ENCODE peak calls at places on chromosomes 11 and 22, in nine cellular contexts. D, T, A, S, E, G, I, Z and J are unnamed samples.

GRCh38 chr22:39197578-39197977 is 45.1 kb upstream of the CBX7 start:
- DNase-seq in Z (no peak), T (peak), I (no peak), E (no peak), D (no peak), A (no peak), G (no peak), S (no peak), J (no peak)

GRCh38 chr11:18243783-18244362 is 4.6 kb downstream of the SAA2 start:
- DNase-seq in S (no peak), T (no peak), I (peak), A (peak), G (peak), D (peak), E (peak), Z (peak), J (peak)

GRCh38 chr11:108751444-108751843 is 86.6 kb downstream of the DDX10 start:
- DNase-seq in E (no peak), D (no peak), Z (no peak), I (no peak), T (no peak), S (no peak), A (no peak), G (no peak), J (no peak)

GRCh38 chr22:46003271-46004091 is 26.5 kb upstream of the WNT7B start:
- DNase-seq in D (no peak), A (no peak), S (no peak), T (peak), Z (no peak), G (no peak), E (no peak), I (no peak), J (no peak)

GRCh38 chr11:9760180-9760550 is 96.3 kb downstream of the SWAP70 start:
- DNase-seq in Z (no peak), D (peak), I (peak), A (peak), G (no peak), S (peak), T (peak), E (no peak), J (no peak)

GRCh38 chr22:48137640-48138039 is 1375.2 kb downstream of the TBC1D22A start:
- DNase-seq in E (no peak), S (no peak), G (no peak), Z (no peak), I (no peak), T (no peak), A (no peak), D (no peak), J (no peak)

GRCh38 chr11:110096369-110096976 is 3.3 kb downstream of the ZC3H12C start:
- DNase-seq in T (no peak), G (no peak), Z (no peak), D (no peak), E (no peak), I (no peak), A (no peak), S (no peak), J (no peak)

GRCh38 chr11:128318856-128319474 is 268.4 kb downstream of the ETS1 start:
- DNase-seq in E (no peak), S (no peak), G (no peak), T (no peak), I (no peak), D (no peak), Z (no peak), A (peak), J (no peak)

GRCh38 chr22:30867746-30868662 is 100.6 kb downstream of the MORC2 start:
- DNase-seq in I (no peak), T (no peak), D (peak), E (no peak), Z (no peak), G (no peak), S (no peak), A (no peak), J (no peak)

GRCh38 chr22:31538815-31539214 is 42.5 kb downstream of the SFI1 start:
- DNase-seq in D (no peak), I (no peak), S (no peak), E (no peak), Z (no peak), T (no peak), A (no peak), G (no peak), J (no peak)

GRCh38 chr11:45435706-45436105 is 149.6 kb upstream of the SYT13 start:
- DNase-seq in D (no peak), T (no peak), E (no peak), G (no peak), S (no peak), Z (no peak), A (no peak), I (no peak), J (no peak)

GRCh38 chr22:39556970-39557811 is 13.4 kb upstream of the CACNA1I start:
- DNase-seq in E (peak), T (no peak), S (no peak), Z (no peak), A (peak), G (no peak), I (peak), D (no peak), J (peak)

GRCh38 chr22:25383892-25384291 is 164.5 kb downstream of the CRYBB2 start:
- DNase-seq in A (no peak), I (no peak), T (no peak), S (no peak), E (no peak), G (no peak), D (no peak), Z (no peak), J (no peak)

GRCh38 chr11:27433742-27434141 is 38.8 kb downstream of the LGR4 start:
- DNase-seq in A (no peak), D (no peak), S (no peak), I (no peak), E (no peak), G (no peak), Z (no peak), T (no peak), J (no peak)

GRCh38 chr22:32539631-32540449 is 65.2 kb downstream of the FBXO7 start:
- DNase-seq in S (no peak), I (peak), G (no peak), E (no peak), T (peak), D (no peak), Z (no peak), A (no peak), J (no peak)

GRCh38 chr11:93123351-93123898 is 74.4 kb downstream of the SLC36A4 start:
- DNase-seq in D (no peak), A (peak), E (no peak), Z (no peak), I (peak), T (peak), G (no peak), S (no peak), J (no peak)

GRCh38 chr11:69007978-69008381 is 5.1 kb downstream of the MRGPRF start:
- DNase-seq in Z (no peak), S (no peak), I (no peak), E (no peak), T (no peak), D (no peak), G (no peak), A (peak), J (no peak)

GRCh38 chr11:44327730-44328691 is 18.1 kb upstream of the ALX4 start:
- DNase-seq in A (no peak), E (no peak), D (no peak), I (no peak), G (no peak), Z (no peak), T (no peak), S (no peak), J (no peak)

GRCh38 chr11:13963949-13964770 is 1.6 kb downstream of the SPON1 start:
- DNase-seq in I (no peak), S (no peak), T (peak), A (no peak), D (no peak), E (peak), G (no peak), Z (no peak), J (no peak)

GRCh38 chr11:92227954-92228935 is 3.6 kb downstream of the FAT3 start:
- DNase-seq in Z (no peak), I (no peak), A (no peak), D (peak), G (no peak), T (no peak), E (peak), S (no peak), J (no peak)

GRCh38 chr11:69131644-69132300 is 24.0 kb upstream of the SMIM38 start:
- DNase-seq in A (peak), Z (peak), S (no peak), T (peak), G (peak), I (peak), E (peak), D (peak), J (peak)

GRCh38 chr11:132782102-132782501 is 750.2 kb downstream of the OPCML start:
- DNase-seq in Z (no peak), T (no peak), E (no peak), I (no peak), A (no peak), D (no peak), S (no peak), G (no peak), J (no peak)

GRCh38 chr11:26229270-26229669 is 102.7 kb upstream of the ANO3 start:
- DNase-seq in E (no peak), T (no peak), S (no peak), Z (no peak), D (no peak), A (peak), G (no peak), I (no peak), J (no peak)

GRCh38 chr22:35719212-35719869 is 1.7 kb downstream of the APOL5 start:
- DNase-seq in I (no peak), Z (no peak), T (no peak), S (no peak), D (no peak), E (no peak), G (no peak), A (no peak), J (no peak)

GRCh38 chr11:35681181-35681767 is 18.7 kb downstream of the TRIM44 start:
- DNase-seq in E (no peak), D (no peak), S (no peak), A (no peak), I (no peak), T (no peak), Z (no peak), G (no peak), J (no peak)

GRCh38 chr22:36955691-36956090 is 42.3 kb downstream of the CSF2RB start:
- DNase-seq in Z (no peak), I (no peak), E (no peak), G (no peak), T (no peak), D (no peak), A (no peak), S (no peak), J (no peak)

GRCh38 chr11:64358907-64359711 is at the start of gene RPS6KA4:
- DNase-seq in G (peak), Z (no peak), E (peak), D (peak), A (peak), S (no peak), T (peak), I (peak), J (no peak)

GRCh38 chr11:107857550-107858216 is 904 bp downstream of the SLC35F2 start:
- DNase-seq in Z (peak), S (no peak), I (no peak), A (peak), D (no peak), G (no peak), T (no peak), E (no peak), J (peak)

GRCh38 chr11:18358646-18359045 is 35.7 kb upstream of the LDHA start:
- DNase-seq in G (no peak), Z (no peak), T (no peak), A (no peak), I (no peak), S (no peak), E (no peak), D (no peak), J (no peak)

GRCh38 chr11:93740031-93740801 is 1.1 kb downstream of the TAF1D start:
- DNase-seq in A (peak), T (no peak), G (no peak), E (peak), I (peak), S (no peak), Z (no peak), D (no peak), J (peak)

GRCh38 chr11:60251485-60252207 is 8.7 kb upstream of the MS4A4E start:
- DNase-seq in I (peak), T (no peak), A (no peak), D (no peak), S (no peak), G (peak), E (peak), Z (peak), J (no peak)

GRCh38 chr11:61910473-61911123 is 6.8 kb downstream of the RAB3IL1 start:
- DNase-seq in A (no peak), Z (no peak), I (no peak), G (no peak), E (no peak), D (peak), S (no peak), T (no peak), J (no peak)

GRCh38 chr22:48242461-48242864 is 1480.0 kb downstream of the TBC1D22A start:
- DNase-seq in A (no peak), Z (no peak), T (no peak), S (no peak), D (no peak), E (no peak), I (no peak), G (no peak), J (no peak)

GRCh38 chr11:86726118-86726748 is 53.8 kb upstream of the ME3 start:
- DNase-seq in I (no peak), G (no peak), D (no peak), T (no peak), Z (no peak), E (no peak), A (peak), S (no peak), J (no peak)

DNA sequence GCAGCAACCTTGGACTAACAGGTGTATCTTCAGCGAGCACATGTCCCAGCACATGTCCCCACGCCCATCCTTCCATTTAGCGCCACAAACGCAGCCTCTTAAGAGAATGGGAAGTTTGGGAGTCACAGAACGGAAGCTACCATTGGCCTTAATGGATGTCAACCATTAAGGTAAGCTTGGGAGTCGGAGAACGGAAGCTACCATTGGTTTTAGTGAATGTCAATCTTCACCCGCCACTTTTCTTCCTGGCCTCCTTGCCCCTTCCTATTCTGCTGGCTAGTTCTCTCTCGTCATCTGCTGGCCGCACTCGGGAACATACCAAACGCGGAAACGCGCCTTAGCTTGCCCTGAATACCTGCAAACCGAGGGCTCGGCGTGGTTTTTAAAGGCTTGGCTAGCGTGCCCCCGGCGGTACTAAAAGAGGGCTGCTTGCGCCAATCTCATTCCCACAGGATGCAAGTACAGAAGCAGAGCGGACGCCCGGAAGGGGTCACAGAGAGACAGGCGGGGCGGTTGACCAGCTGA is 24.3 kb downstream of the GLYATL1 start:
- DNase-seq in I (peak), Z (no peak), S (no peak), G (peak), T (no peak), A (peak), D (no peak), E (peak), J (peak)
- H3K4me3 ChIP-seq in I (no peak), Z (no peak), S (no peak), G (no peak), T (peak), A (peak), D (no peak), E (peak), J (no peak)

GRCh38 chr11:57713849-57714248 is 1.5 kb downstream of the TMX2 start:
- DNase-seq in T (no peak), A (no peak), E (no peak), I (no peak), G (no peak), Z (no peak), D (no peak), S (no peak), J (no peak)
- H3K27ac ChIP-seq in T (no peak), A (no peak), E (no peak), I (no peak), G (no peak), Z (peak), D (no peak), S (no peak), J (no peak)

GRCh38 chr11:73334244-73335203 is 26.4 kb downstream of the ARHGEF17 start:
- DNase-seq in I (peak), S (peak), T (peak), Z (no peak), G (no peak), E (peak), A (peak), D (peak), J (no peak)
- H3K4me3 ChIP-seq in I (no peak), S (peak), T (peak), Z (no peak), G (no peak), E (no peak), A (no peak), D (peak), J (no peak)

GRCh38 chr22:42747701-42748513 is 27.2 kb upstream of the A4GALT start:
- DNase-seq in S (no peak), A (peak), Z (no peak), T (peak), D (no peak), I (no peak), E (peak), G (no peak), J (no peak)
- H3K27ac ChIP-seq in S (peak), A (peak), Z (no peak), T (peak), D (no peak), I (peak), E (no peak), G (no peak), J (no peak)

GRCh38 chr22:24339452-24339747 is 68.8 kb downstream of the SPECC1L start:
- DNase-seq in A (no peak), D (no peak), S (no peak), E (no peak), I (no peak), Z (no peak), T (no peak), G (no peak), J (no peak)
- H3K4me3 ChIP-seq in A (no peak), D (no peak), S (no peak), E (no peak), I (no peak), Z (no peak), T (no peak), G (no peak), J (no peak)

DNA sequence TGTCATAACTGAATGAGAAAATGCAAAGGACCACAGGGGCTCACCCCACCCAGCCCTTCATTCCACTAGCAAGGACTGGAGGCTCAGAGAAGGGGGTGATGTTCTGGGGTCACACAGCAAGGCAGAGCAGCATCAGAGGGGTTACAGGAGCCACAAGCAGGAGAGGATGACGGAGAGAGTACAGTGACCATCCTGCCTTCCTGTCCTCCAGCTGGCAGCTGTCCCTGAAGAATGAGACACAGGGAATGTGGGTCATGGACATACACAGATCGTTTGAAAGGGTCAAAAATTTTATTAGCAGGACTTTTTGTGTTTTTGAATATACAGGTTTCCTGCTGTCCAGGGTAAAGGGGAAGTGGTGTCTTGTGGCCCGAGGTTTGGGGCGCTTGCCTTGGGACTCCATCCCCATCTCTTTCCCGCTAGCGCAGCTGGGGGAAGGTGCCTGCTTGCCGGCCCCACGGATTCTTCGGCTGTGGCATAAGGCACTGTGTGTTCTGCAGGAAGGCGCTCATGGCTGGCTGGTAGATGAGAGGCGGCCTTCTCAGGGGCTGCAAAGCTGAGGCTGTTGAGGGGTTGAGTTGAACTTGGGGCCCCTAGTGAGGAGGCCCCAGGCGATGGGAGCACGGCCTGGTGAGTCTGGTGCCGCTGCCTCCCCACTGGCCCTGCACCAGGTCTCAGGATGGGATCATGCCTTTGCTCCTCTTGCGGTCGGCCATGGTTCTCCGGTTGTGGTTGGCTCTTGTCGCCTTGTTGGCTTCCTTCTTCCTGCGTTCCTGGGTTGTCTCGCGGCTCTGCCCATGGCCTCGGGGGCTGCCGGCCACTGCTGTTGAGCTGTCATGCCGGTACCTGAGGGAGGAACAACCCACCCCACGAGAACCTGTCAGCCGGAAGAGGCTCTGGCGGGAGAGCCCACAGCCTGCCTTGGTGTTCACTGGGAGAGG is 21.4 kb downstream of the UQCR10 start:
- DNase-seq in S (no peak), T (no peak), I (peak), D (no peak), E (no peak), Z (no peak), G (no peak), A (no peak), J (no peak)
- H3K27ac ChIP-seq in S (no peak), T (no peak), I (peak), D (no peak), E (no peak), Z (no peak), G (no peak), A (no peak), J (no peak)

GRCh38 chr11:119363081-119363861 is 16.8 kb upstream of the MFRP start:
- DNase-seq in D (no peak), Z (no peak), I (peak), G (no peak), E (no peak), T (no peak), A (no peak), S (no peak), J (no peak)
- H3K4me3 ChIP-seq in D (peak), Z (peak), I (no peak), G (peak), E (peak), T (peak), A (no peak), S (peak), J (peak)

DNA sequence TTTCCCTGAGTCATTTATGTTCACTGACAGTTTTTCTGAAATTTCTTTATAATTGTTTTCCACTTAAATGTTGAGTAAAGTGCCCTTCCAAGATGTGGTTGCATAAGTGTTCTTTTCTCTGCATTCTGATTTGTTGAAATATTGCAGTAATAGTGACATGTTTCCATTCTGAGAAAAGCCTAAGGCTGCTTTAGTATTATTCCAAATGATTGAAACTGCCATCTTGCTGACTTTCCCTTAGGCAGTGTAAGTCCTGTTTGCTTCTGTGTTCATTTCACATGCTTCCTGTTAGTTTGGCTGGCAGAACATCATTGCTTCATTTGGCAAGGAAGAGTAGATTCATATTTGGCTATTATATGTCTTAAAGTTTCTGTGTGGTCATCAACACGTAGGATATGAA is 146.5 kb downstream of the ELP4 start:
- DNase-seq in G (no peak), T (no peak), D (no peak), I (no peak), Z (no peak), A (peak), E (no peak), S (no peak), J (no peak)
- H3K27ac ChIP-seq in G (no peak), T (no peak), D (no peak), I (no peak), Z (no peak), A (no peak), E (peak), S (no peak), J (no peak)

GRCh38 chr11:47948137-47948536 is 32.2 kb upstream of the PTPRJ start:
- DNase-seq in I (no peak), S (no peak), T (no peak), A (no peak), D (no peak), Z (no peak), E (no peak), G (no peak), J (no peak)

GRCh38 chr11:47943721-47944554 is 36.4 kb upstream of the PTPRJ start:
- DNase-seq in D (no peak), T (no peak), I (no peak), G (peak), Z (no peak), S (no peak), E (peak), A (no peak), J (no peak)

GRCh38 chr11:47941907-47942558 is 38.3 kb upstream of the PTPRJ start:
- DNase-seq in D (no peak), G (no peak), E (peak), Z (no peak), S (no peak), T (no peak), I (peak), A (no peak), J (no peak)

GRCh38 chr11:47946682-47947575 is 33.4 kb upstream of the PTPRJ start:
- DNase-seq in S (peak), G (no peak), E (no peak), Z (peak), T (peak), I (peak), A (peak), D (peak), J (no peak)

GRCh38 chr11:47944555-47945128 is 35.7 kb upstream of the PTPRJ start:
- DNase-seq in E (no peak), D (no peak), T (no peak), G (no peak), S (no peak), Z (no peak), I (no peak), A (no peak), J (no peak)
- H3K4me3 ChIP-seq in E (peak), D (no peak), T (no peak), G (no peak), S (no peak), Z (no peak), I (no peak), A (no peak), J (no peak)